ENCODE peak calls at places on chromosome 2, in eight cellular contexts. F is endothelial cell of umbilical vein, E is SK-N-SH, C is upper lobe of left lung, N is GM23338, Z is sigmoid colon, S is K562, U is stomach. L is an unnamed sample.

GRCh38 chr2:226515344-226516055 is 284.1 kb downstream of the IRS1 start:
- DNase-seq in N (no peak), S (no peak), E (no peak), Z (no peak), U (no peak), F (no peak), C (no peak), L (no peak)

GRCh38 chr2:63488118-63488713 is 100.1 kb downstream of the WDPCP start:
- DNase-seq in U (no peak), S (peak), N (peak), F (peak), E (peak), Z (no peak), C (no peak), L (no peak)

GRCh38 chr2:39593439-39594393 is 72.0 kb upstream of the TMEM178A start:
- DNase-seq in U (peak), E (no peak), Z (no peak), C (peak), N (peak), F (peak), S (no peak), L (no peak)

GRCh38 chr2:120914839-120915521 is 179.3 kb downstream of the GLI2 start:
- DNase-seq in E (no peak), S (peak), Z (peak), U (peak), N (no peak), C (peak), F (peak), L (no peak)

GRCh38 chr2:156473445-156473844 is 37.3 kb downstream of the GPD2 start:
- DNase-seq in C (no peak), U (no peak), E (no peak), S (peak), N (no peak), Z (no peak), F (no peak), L (no peak)

GRCh38 chr2:238874330-238875050 is 26.6 kb downstream of the TWIST2 start:
- DNase-seq in F (no peak), U (no peak), N (no peak), C (no peak), E (no peak), Z (peak), S (no peak), L (no peak)

GRCh38 chr2:233273120-233273519 is 21.6 kb downstream of the ATG16L1 start:
- DNase-seq in E (no peak), F (no peak), C (no peak), S (no peak), N (no peak), U (no peak), Z (no peak), L (no peak)

GRCh38 chr2:222877556-222878278 is 16.9 kb downstream of the ACSL3 start:
- DNase-seq in Z (no peak), N (no peak), S (no peak), F (no peak), E (no peak), C (no peak), U (no peak), L (no peak)

GRCh38 chr2:20436716-20437470 is 10.0 kb upstream of the RHOB start:
- DNase-seq in F (no peak), Z (peak), S (no peak), E (no peak), C (no peak), U (no peak), N (no peak), L (no peak)

DNA sequence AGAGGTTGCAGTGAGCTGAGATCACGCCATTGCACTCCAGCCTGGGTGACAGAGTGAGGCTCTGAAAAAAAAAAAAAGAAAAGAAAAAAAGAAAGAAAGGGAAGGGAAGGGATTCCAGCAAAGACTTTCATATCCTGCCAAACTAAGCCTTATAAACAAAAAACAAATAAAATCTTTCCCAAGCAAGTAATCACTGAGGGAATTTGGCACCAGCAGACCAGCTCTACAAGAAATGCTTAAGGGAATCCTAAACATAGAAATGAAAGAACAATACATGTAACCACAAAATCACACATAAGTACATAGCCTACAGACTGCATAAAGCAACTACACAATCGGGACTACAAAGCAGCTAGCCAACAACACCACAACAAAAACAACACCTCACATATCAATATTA is 79.1 kb downstream of the TRABD2A start:
- DNase-seq in F (no peak), E (no peak), S (no peak), Z (no peak), U (no peak), N (no peak), C (no peak), L (no peak)
- TF ChIP-seq POLR2AphosphoS5 in F (no peak), E (no peak), S (no peak), Z (no peak), U (no peak), N (no peak), C (no peak), L (no peak)

GRCh38 chr2:177557794-177558193 is 165.2 kb downstream of the AGPS start:
- DNase-seq in E (no peak), S (no peak), U (no peak), N (no peak), F (no peak), C (no peak), Z (no peak), L (no peak)
- TF ChIP-seq POLR2AphosphoS5 in E (no peak), S (no peak), U (no peak), N (no peak), F (no peak), C (no peak), Z (no peak), L (no peak)

DNA sequence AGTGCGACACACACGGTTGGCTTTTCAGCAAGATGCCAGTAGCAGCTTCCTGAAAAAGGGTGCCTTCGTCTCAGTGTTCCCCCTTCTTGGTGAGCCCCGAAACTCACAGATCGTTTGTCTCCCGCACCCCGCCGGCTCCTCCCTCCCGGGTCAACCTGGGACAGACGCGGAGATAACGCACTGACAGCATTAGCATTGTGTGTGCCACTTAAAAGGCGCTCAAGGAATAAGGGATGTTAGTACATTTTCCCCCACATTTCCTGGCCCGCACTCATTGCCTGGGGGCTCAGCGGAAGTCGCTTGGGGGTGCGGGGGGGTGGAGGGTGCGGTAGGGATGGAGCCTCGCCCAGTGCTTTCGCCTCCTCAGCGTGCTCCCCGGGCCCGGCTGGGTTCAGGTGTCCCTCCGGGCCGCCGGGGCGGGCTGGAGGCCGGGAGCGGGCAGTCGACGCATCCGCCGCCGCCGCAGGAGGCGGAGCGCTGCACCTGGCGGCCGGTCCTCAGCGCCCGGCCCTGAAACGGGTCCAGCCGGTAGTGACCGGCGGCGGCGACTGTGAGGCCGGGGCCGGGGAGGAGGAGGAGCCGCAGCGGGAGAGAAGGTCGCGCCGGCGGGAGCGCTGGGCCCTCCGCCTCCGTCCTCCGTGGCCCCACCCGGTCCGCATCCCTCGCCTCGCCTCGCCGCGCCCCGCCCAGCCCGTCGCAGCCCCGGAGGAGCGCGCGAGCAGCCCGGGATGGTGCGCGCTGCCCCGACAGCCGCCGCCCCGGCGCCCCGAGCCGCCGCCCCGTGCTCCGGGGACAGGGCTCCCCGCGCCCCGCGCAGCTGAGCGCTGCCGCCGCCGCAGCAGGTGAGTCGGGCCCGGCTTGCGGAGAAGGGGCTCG is at the start of gene MFSD6:
- DNase-seq in U (peak), F (no peak), C (peak), E (peak), Z (peak), S (peak), N (peak), L (peak)
- TF ChIP-seq POLR2AphosphoS5 in U (peak), F (no peak), C (no peak), E (no peak), Z (peak), S (no peak), N (no peak), L (no peak)

DNA sequence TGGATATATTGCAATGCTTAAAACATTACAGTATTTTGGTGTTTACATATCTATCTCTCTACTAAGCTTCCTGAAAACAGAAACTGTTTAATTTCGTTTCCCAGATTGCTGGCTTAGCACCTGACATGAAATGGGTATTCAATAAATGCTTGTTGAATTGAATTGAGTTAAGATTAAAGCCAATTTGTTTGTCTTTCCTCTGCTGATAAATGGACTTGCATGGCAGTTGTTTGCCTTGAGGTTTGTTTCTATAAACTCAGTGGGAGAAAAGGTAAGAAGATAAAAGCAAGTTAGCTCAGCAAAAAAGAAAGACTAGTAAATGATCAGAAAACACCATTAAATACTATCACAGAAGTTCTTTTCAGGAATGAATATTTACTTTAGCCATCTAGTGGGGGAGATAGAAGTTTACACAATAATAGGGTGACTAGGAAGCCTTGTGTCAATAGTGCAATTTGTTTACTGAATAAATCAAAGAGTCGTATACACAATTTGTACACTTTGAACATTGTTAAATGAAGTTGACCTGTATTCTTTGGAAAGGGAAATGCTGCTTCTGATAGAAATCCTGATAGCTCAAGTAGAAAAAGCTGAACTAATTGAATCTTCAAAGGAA is 754.5 kb upstream of the FAM98A start:
- DNase-seq in F (no peak), C (no peak), Z (no peak), S (no peak), N (no peak), E (no peak), U (no peak), L (no peak)
- TF ChIP-seq POLR2AphosphoS5 in F (no peak), C (no peak), Z (no peak), S (no peak), N (no peak), E (no peak), U (no peak), L (no peak)

GRCh38 chr2:95297088-95297487 is at the start of gene KCNIP3:
- DNase-seq in F (no peak), C (no peak), N (peak), E (peak), S (no peak), Z (no peak), U (peak), L (no peak)
- TF ChIP-seq POLR2AphosphoS5 in F (no peak), C (no peak), N (no peak), E (no peak), S (no peak), Z (no peak), U (no peak), L (no peak)

GRCh38 chr2:47034973-47035609 is 119.5 kb upstream of the MCFD2 start:
- DNase-seq in C (peak), Z (peak), S (no peak), N (peak), E (no peak), U (no peak), F (no peak), L (no peak)
- TF ChIP-seq POLR2AphosphoS5 in C (no peak), Z (no peak), S (no peak), N (no peak), E (no peak), U (no peak), F (no peak), L (no peak)

DNA sequence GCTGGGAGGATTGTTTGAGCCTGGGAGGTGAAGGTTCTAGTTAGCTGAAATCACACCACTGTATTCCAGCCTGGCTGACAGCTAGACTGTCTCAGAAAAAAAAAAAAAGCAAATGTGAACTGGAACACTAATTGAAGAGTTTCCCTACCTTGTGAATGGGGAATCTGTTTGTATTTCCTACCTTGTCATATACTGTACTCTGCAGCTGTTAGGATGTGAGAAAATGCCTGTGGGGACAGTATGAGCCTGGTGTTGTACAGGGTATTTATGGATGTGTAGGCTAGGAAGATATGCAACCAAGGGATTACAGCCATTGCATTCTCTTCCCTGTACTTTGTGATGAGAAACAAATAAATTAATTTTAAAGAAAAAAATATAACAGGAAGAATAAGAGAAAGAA is 113.3 kb upstream of the FAM117B start:
- DNase-seq in U (no peak), F (no peak), S (no peak), C (no peak), E (no peak), Z (no peak), N (no peak), L (no peak)
- TF ChIP-seq POLR2AphosphoS5 in U (no peak), F (no peak), S (no peak), C (no peak), E (no peak), Z (no peak), N (no peak), L (no peak)

DNA sequence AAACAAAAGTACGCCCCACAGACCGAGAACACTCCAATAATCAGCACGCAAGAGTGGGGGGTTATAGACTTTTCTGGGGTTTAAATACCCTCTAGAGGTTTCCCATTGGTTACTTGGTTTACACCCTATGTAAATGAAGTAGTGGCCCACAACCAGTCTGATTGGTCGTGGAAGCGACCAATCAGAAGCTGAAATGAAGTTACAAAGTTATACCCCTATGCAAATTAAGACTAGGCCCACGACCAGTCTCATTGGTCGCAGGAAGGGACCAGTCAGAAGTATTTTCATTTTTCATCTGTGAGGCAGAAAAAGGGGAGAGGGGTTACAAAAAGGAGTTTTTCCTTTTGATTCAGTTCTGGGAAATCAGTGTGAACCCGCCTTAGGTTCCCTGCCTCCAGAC is 55.3 kb upstream of the YWHAQ start:
- DNase-seq in E (no peak), U (no peak), F (no peak), C (no peak), N (peak), S (no peak), Z (no peak), L (no peak)
- TF ChIP-seq POLR2AphosphoS5 in E (no peak), U (no peak), F (no peak), C (no peak), N (no peak), S (no peak), Z (no peak), L (no peak)

L was measured in GM12892.